ENCODE peak calls at places on chromosomes 16 and 17, in six cellular contexts. One of them, this sample, is unnamed.

GRCh38 chr16:11801481-11802021 is 4.5 kb upstream of the ZC3H7A start:
- DNase-seq in GM12892: no peak
- DNase-seq in adrenal gland: no peak
- DNase-seq in endothelial cell of umbilical vein: no peak
- DNase-seq in heart left ventricle: no peak
- DNase-seq in lower leg skin: no peak
- DNase-seq in this sample: peak; percentile 49

GRCh38 chr16:27572711-27573110 is 22.8 kb downstream of the KATNIP start:
- DNase-seq in GM12892: no peak
- DNase-seq in adrenal gland: no peak
- DNase-seq in endothelial cell of umbilical vein: no peak
- DNase-seq in heart left ventricle: no peak
- DNase-seq in lower leg skin: no peak
- DNase-seq in this sample: no peak

GRCh38 chr17:48240562-48241130 is 133.1 kb downstream of the SNX11 start:
- DNase-seq in GM12892: no peak
- DNase-seq in adrenal gland: no peak
- DNase-seq in endothelial cell of umbilical vein: peak; percentile 53
- DNase-seq in heart left ventricle: no peak
- DNase-seq in lower leg skin: no peak
- DNase-seq in this sample: no peak

GRCh38 chr17:28906276-28907051 is 3.6 kb upstream of the DHRS13 start:
- DNase-seq in GM12892: no peak
- DNase-seq in adrenal gland: no peak
- DNase-seq in endothelial cell of umbilical vein: no peak
- DNase-seq in heart left ventricle: no peak
- DNase-seq in lower leg skin: no peak
- DNase-seq in this sample: no peak

GRCh38 chr16:72991211-72991610 is 56.7 kb downstream of the ZFHX3 start:
- DNase-seq in GM12892: no peak
- DNase-seq in adrenal gland: no peak
- DNase-seq in endothelial cell of umbilical vein: no peak
- DNase-seq in heart left ventricle: no peak
- DNase-seq in lower leg skin: no peak
- DNase-seq in this sample: no peak

GRCh38 chr17:77935121-77935571 is 23.4 kb upstream of the TNRC6C start:
- DNase-seq in GM12892: no peak
- DNase-seq in adrenal gland: no peak
- DNase-seq in endothelial cell of umbilical vein: no peak
- DNase-seq in heart left ventricle: no peak
- DNase-seq in lower leg skin: no peak
- DNase-seq in this sample: no peak

GRCh38 chr17:50078430-50078829 is 16.7 kb upstream of the PDK2 start:
- DNase-seq in GM12892: no peak
- DNase-seq in adrenal gland: no peak
- DNase-seq in endothelial cell of umbilical vein: no peak
- DNase-seq in heart left ventricle: no peak
- DNase-seq in lower leg skin: no peak
- DNase-seq in this sample: no peak

GRCh38 chr17:2800367-2800766 is 4.1 kb downstream of the RAP1GAP2 start:
- DNase-seq in GM12892: no peak
- DNase-seq in adrenal gland: peak; percentile 70
- DNase-seq in endothelial cell of umbilical vein: no peak
- DNase-seq in heart left ventricle: no peak
- DNase-seq in lower leg skin: no peak
- DNase-seq in this sample: no peak

GRCh38 chr17:42422412-42422957 is 571 bp downstream of the CAVIN1 start:
- DNase-seq in GM12892: no peak
- DNase-seq in adrenal gland: peak; percentile 56
- DNase-seq in endothelial cell of umbilical vein: no peak
- DNase-seq in heart left ventricle: peak; percentile 58
- DNase-seq in lower leg skin: no peak
- DNase-seq in this sample: no peak

GRCh38 chr17:67246398-67246647 is 1.3 kb upstream of the HELZ start:
- DNase-seq in GM12892: no peak
- DNase-seq in adrenal gland: no peak
- DNase-seq in endothelial cell of umbilical vein: peak; percentile 17
- DNase-seq in heart left ventricle: no peak
- DNase-seq in lower leg skin: no peak
- DNase-seq in this sample: no peak

GRCh38 chr17:50558955-50559614 is 1.4 kb upstream of the CACNA1G start:
- DNase-seq in GM12892: no peak
- DNase-seq in adrenal gland: no peak
- DNase-seq in endothelial cell of umbilical vein: no peak
- DNase-seq in heart left ventricle: no peak
- DNase-seq in lower leg skin: no peak
- DNase-seq in this sample: no peak

GRCh38 chr17:8122391-8122922 is 1.4 kb downstream of the HES7 start:
- DNase-seq in GM12892: no peak
- DNase-seq in adrenal gland: no peak
- DNase-seq in endothelial cell of umbilical vein: peak; percentile 30
- DNase-seq in heart left ventricle: peak; percentile 27
- DNase-seq in lower leg skin: no peak
- DNase-seq in this sample: no peak

GRCh38 chr17:511001-511690 is 158.5 kb upstream of the RPH3AL start:
- DNase-seq in GM12892: no peak
- DNase-seq in adrenal gland: no peak
- DNase-seq in endothelial cell of umbilical vein: no peak
- DNase-seq in heart left ventricle: no peak
- DNase-seq in lower leg skin: peak; percentile 41
- DNase-seq in this sample: no peak

GRCh38 chr17:75843577-75844529 is at the start of gene UNC13D:
- DNase-seq in GM12892: peak; percentile 74
- DNase-seq in adrenal gland: peak; percentile 79
- DNase-seq in endothelial cell of umbilical vein: peak; percentile 32
- DNase-seq in heart left ventricle: no peak
- DNase-seq in lower leg skin: no peak
- DNase-seq in this sample: no peak

GRCh38 chr17:59454633-59455105 is 110.7 kb upstream of the DHX40 start:
- DNase-seq in GM12892: no peak
- DNase-seq in adrenal gland: no peak
- DNase-seq in endothelial cell of umbilical vein: no peak
- DNase-seq in heart left ventricle: no peak
- DNase-seq in lower leg skin: no peak
- DNase-seq in this sample: no peak

GRCh38 chr16:67164599-67165061 is at the start of gene HSF4:
- DNase-seq in GM12892: no peak
- DNase-seq in adrenal gland: peak; percentile 75
- DNase-seq in endothelial cell of umbilical vein: no peak
- DNase-seq in heart left ventricle: peak; percentile 71
- DNase-seq in lower leg skin: no peak
- DNase-seq in this sample: no peak

GRCh38 chr17:28540231-28540630 is 12.2 kb downstream of the UNC119 start:
- DNase-seq in GM12892: no peak
- DNase-seq in adrenal gland: no peak
- DNase-seq in endothelial cell of umbilical vein: no peak
- DNase-seq in heart left ventricle: no peak
- DNase-seq in lower leg skin: no peak
- DNase-seq in this sample: no peak

GRCh38 chr17:41785876-41786226 is 660 bp downstream of the JUP start:
- DNase-seq in GM12892: no peak
- DNase-seq in adrenal gland: no peak
- DNase-seq in endothelial cell of umbilical vein: peak; percentile 38
- DNase-seq in heart left ventricle: peak; percentile 62
- DNase-seq in lower leg skin: peak; percentile 82
- DNase-seq in this sample: no peak

GRCh38 chr16:2043980-2044451 is 3.6 kb downstream of the NTHL1 start:
- DNase-seq in GM12892: no peak
- DNase-seq in adrenal gland: no peak
- DNase-seq in endothelial cell of umbilical vein: peak; percentile 69
- DNase-seq in heart left ventricle: no peak
- DNase-seq in lower leg skin: no peak
- DNase-seq in this sample: no peak

GRCh38 chr17:31216053-31216751 is 80.8 kb downstream of the OMG start:
- DNase-seq in GM12892: no peak
- DNase-seq in adrenal gland: peak; percentile 14
- DNase-seq in endothelial cell of umbilical vein: peak; percentile 68
- DNase-seq in heart left ventricle: no peak
- DNase-seq in lower leg skin: no peak
- DNase-seq in this sample: no peak

GRCh38 chr17:17538417-17539391 is 42.5 kb upstream of the RASD1 start:
- DNase-seq in GM12892: no peak
- DNase-seq in adrenal gland: no peak
- DNase-seq in endothelial cell of umbilical vein: peak; percentile 17
- DNase-seq in heart left ventricle: no peak
- DNase-seq in lower leg skin: no peak
- DNase-seq in this sample: no peak

GRCh38 chr16:85963746-85964370 is 64.9 kb downstream of the IRF8 start:
- DNase-seq in GM12892: no peak
- DNase-seq in adrenal gland: peak; percentile 35
- DNase-seq in endothelial cell of umbilical vein: no peak
- DNase-seq in heart left ventricle: peak; percentile 54
- DNase-seq in lower leg skin: no peak
- DNase-seq in this sample: no peak

GRCh38 chr17:51200295-51200694 is 34.1 kb downstream of the NME2 start:
- DNase-seq in GM12892: no peak
- DNase-seq in adrenal gland: no peak
- DNase-seq in endothelial cell of umbilical vein: no peak
- DNase-seq in heart left ventricle: no peak
- DNase-seq in lower leg skin: no peak
- DNase-seq in this sample: no peak

GRCh38 chr17:29645516-29646051 is 22.9 kb upstream of the CORO6 start:
- DNase-seq in GM12892: no peak
- DNase-seq in adrenal gland: peak; percentile 55
- DNase-seq in endothelial cell of umbilical vein: peak; percentile 46
- DNase-seq in heart left ventricle: peak; percentile 64
- DNase-seq in lower leg skin: peak; percentile 91
- DNase-seq in this sample: no peak

GRCh38 chr16:68235105-68235881 is 634 bp downstream of the ESRP2 start:
- DNase-seq in GM12892: no peak
- DNase-seq in adrenal gland: no peak
- DNase-seq in endothelial cell of umbilical vein: no peak
- DNase-seq in heart left ventricle: peak; percentile 16
- DNase-seq in lower leg skin: no peak
- DNase-seq in this sample: no peak

GRCh38 chr16:68235882-68236803 is at the start of gene ESRP2:
- DNase-seq in GM12892: no peak
- DNase-seq in adrenal gland: peak; percentile 65
- DNase-seq in endothelial cell of umbilical vein: no peak
- DNase-seq in heart left ventricle: peak; percentile 40
- DNase-seq in lower leg skin: peak; percentile 74
- DNase-seq in this sample: no peak

GRCh38 chr16:68237243-68238028 is 1.5 kb upstream of the ESRP2 start:
- DNase-seq in GM12892: peak; percentile 95
- DNase-seq in adrenal gland: peak; percentile 99
- DNase-seq in endothelial cell of umbilical vein: peak; percentile 98
- DNase-seq in heart left ventricle: peak; percentile 99
- DNase-seq in lower leg skin: peak; percentile 98
- DNase-seq in this sample: peak; percentile 97

GRCh38 chr16:68236804-68237242 is 896 bp upstream of the ESRP2 start:
- DNase-seq in GM12892: peak; percentile 44
- DNase-seq in adrenal gland: no peak
- DNase-seq in endothelial cell of umbilical vein: peak; percentile 40
- DNase-seq in heart left ventricle: peak; percentile 26
- DNase-seq in lower leg skin: no peak
- DNase-seq in this sample: no peak

GRCh38 chr16:68238029-68238345 is 2.1 kb upstream of the ESRP2 start:
- DNase-seq in GM12892: no peak
- DNase-seq in adrenal gland: no peak
- DNase-seq in endothelial cell of umbilical vein: no peak
- DNase-seq in heart left ventricle: no peak
- DNase-seq in lower leg skin: no peak
- DNase-seq in this sample: no peak
- TF ChIP-seq POLR2A in GM12892: no peak
- TF ChIP-seq POLR2A in adrenal gland: no peak
- TF ChIP-seq POLR2A in endothelial cell of umbilical vein: no peak
- TF ChIP-seq POLR2A in heart left ventricle: no peak
- TF ChIP-seq POLR2A in lower leg skin: no peak
- TF ChIP-seq POLR2A in this sample: no peak

DNA sequence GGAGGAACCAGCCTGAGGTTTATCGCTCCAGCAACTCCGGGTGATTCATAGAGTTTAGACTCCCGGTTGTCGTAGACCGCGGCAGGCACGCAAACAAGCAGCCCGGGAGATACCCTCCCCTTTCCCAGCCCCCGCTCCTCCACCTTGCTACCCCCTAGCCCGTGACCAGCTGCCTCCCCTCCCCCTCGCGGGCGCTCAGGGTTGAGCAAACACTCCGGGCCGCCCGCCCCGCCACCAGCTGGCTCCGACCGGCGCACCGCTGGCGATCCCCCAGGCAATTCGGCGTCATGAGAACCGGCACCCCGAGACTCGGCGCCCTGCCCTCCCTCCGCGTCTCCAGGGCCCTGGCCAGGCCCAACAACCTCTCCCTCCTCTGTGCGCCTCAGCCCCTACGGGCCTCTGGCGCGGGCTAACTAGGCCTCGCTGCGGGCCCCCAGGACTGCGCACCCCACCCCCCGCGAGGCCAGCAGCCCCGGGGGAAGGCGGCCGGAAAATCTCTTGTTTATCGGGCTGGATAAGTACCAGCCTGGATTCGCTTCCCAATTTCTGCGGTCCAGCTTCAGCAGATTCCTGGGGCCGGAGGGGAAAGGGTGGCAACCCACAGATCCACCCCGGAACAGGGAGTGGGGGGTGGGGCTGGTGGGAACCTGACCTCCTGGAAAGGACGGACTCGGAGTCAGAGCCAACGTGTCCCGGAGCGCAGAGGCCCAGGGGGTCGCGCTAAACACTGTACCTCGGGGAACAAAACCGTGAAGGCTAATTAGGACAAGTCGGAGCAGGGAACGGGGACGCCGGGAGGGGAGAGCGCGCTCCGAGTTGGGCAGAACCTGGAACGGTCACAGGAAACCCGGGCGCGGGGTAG is 951 bp upstream of the GPRC5C start:
- DNase-seq in GM12892: no peak
- DNase-seq in adrenal gland: peak; percentile 86
- DNase-seq in endothelial cell of umbilical vein: no peak
- DNase-seq in heart left ventricle: peak; percentile 87
- DNase-seq in lower leg skin: peak; percentile 66
- DNase-seq in this sample: peak; percentile 82
- TF ChIP-seq POLR2A in GM12892: no peak
- TF ChIP-seq POLR2A in adrenal gland: no peak
- TF ChIP-seq POLR2A in endothelial cell of umbilical vein: no peak
- TF ChIP-seq POLR2A in heart left ventricle: no peak
- TF ChIP-seq POLR2A in lower leg skin: no peak
- TF ChIP-seq POLR2A in this sample: peak; percentile 36

GRCh38 chr16:79767597-79768280 is 167.2 kb upstream of the MAF start:
- DNase-seq in GM12892: no peak
- DNase-seq in adrenal gland: peak; percentile 42
- DNase-seq in endothelial cell of umbilical vein: no peak
- DNase-seq in heart left ventricle: peak; percentile 21
- DNase-seq in lower leg skin: no peak
- DNase-seq in this sample: no peak
- TF ChIP-seq POLR2A in GM12892: no peak
- TF ChIP-seq POLR2A in adrenal gland: no peak
- TF ChIP-seq POLR2A in endothelial cell of umbilical vein: no peak
- TF ChIP-seq POLR2A in heart left ventricle: no peak
- TF ChIP-seq POLR2A in lower leg skin: no peak
- TF ChIP-seq POLR2A in this sample: no peak

GRCh38 chr17:82496529-82497434 is 22.8 kb upstream of the FOXK2 start:
- DNase-seq in GM12892: peak; percentile 85
- DNase-seq in adrenal gland: peak; percentile 98
- DNase-seq in endothelial cell of umbilical vein: peak; percentile 93
- DNase-seq in heart left ventricle: peak; percentile 97
- DNase-seq in lower leg skin: peak; percentile 94
- DNase-seq in this sample: peak; percentile 75
- TF ChIP-seq POLR2A in GM12892: peak; percentile 54
- TF ChIP-seq POLR2A in adrenal gland: peak; percentile 53
- TF ChIP-seq POLR2A in endothelial cell of umbilical vein: peak; percentile 56
- TF ChIP-seq POLR2A in heart left ventricle: no peak
- TF ChIP-seq POLR2A in lower leg skin: no peak
- TF ChIP-seq POLR2A in this sample: peak; percentile 68